ENCODE peak calls at places on chromosomes 1 and 21, in four cellular contexts. One of them, this sample, is unnamed.

GRCh38 chr1:154840557-154841176 is 29.4 kb downstream of the KCNN3 start:
- DNase-seq in BJ: no peak
- DNase-seq in activated T-cell treated with anti-CD3 and anti-CD28 coated beads for 1 hour: no peak
- DNase-seq in activated CD8-positive, alpha-beta memory T cell treated with anti-CD3 and anti-CD28 coated beads, Interleukin-2, amount 50 U/mL, for 48 hours: no peak
- DNase-seq in this sample: no peak

GRCh38 chr1:219699870-219700269 is 87.0 kb upstream of the ZC3H11B start:
- DNase-seq in activated CD8-positive, alpha-beta memory T cell treated with anti-CD3 and anti-CD28 coated beads, Interleukin-2, amount 50 U/mL, for 48 hours: no peak
- DNase-seq in activated T-cell treated with anti-CD3 and anti-CD28 coated beads for 1 hour: no peak
- DNase-seq in BJ: no peak
- DNase-seq in this sample: no peak

GRCh38 chr1:114756949-114757454 is 782 bp downstream of the CSDE1 start:
- DNase-seq in BJ: no peak
- DNase-seq in activated CD8-positive, alpha-beta memory T cell treated with anti-CD3 and anti-CD28 coated beads, Interleukin-2, amount 50 U/mL, for 48 hours: no peak
- DNase-seq in activated T-cell treated with anti-CD3 and anti-CD28 coated beads for 1 hour: no peak
- DNase-seq in this sample: no peak

GRCh38 chr1:217717959-217718358 is 86.8 kb downstream of the SPATA17 start:
- DNase-seq in activated T-cell treated with anti-CD3 and anti-CD28 coated beads for 1 hour: no peak
- DNase-seq in BJ: no peak
- DNase-seq in activated CD8-positive, alpha-beta memory T cell treated with anti-CD3 and anti-CD28 coated beads, Interleukin-2, amount 50 U/mL, for 48 hours: no peak
- DNase-seq in this sample: no peak

GRCh38 chr1:7375329-7375728 is 395.8 kb upstream of the VAMP3 start:
- DNase-seq in activated CD8-positive, alpha-beta memory T cell treated with anti-CD3 and anti-CD28 coated beads, Interleukin-2, amount 50 U/mL, for 48 hours: no peak
- DNase-seq in BJ: no peak
- DNase-seq in activated T-cell treated with anti-CD3 and anti-CD28 coated beads for 1 hour: no peak
- DNase-seq in this sample: no peak

GRCh38 chr1:162371611-162372010 is 5.0 kb downstream of the SPATA46 start:
- DNase-seq in activated CD8-positive, alpha-beta memory T cell treated with anti-CD3 and anti-CD28 coated beads, Interleukin-2, amount 50 U/mL, for 48 hours: no peak
- DNase-seq in activated T-cell treated with anti-CD3 and anti-CD28 coated beads for 1 hour: no peak
- DNase-seq in BJ: no peak
- DNase-seq in this sample: no peak

GRCh38 chr21:35400233-35400939 is 351.3 kb upstream of the RUNX1 start:
- DNase-seq in BJ: no peak
- DNase-seq in activated T-cell treated with anti-CD3 and anti-CD28 coated beads for 1 hour: no peak
- DNase-seq in activated CD8-positive, alpha-beta memory T cell treated with anti-CD3 and anti-CD28 coated beads, Interleukin-2, amount 50 U/mL, for 48 hours: no peak
- DNase-seq in this sample: no peak

GRCh38 chr1:221810406-221810805 is 68.5 kb upstream of the DUSP10 start:
- DNase-seq in BJ: no peak
- DNase-seq in activated T-cell treated with anti-CD3 and anti-CD28 coated beads for 1 hour: no peak
- DNase-seq in activated CD8-positive, alpha-beta memory T cell treated with anti-CD3 and anti-CD28 coated beads, Interleukin-2, amount 50 U/mL, for 48 hours: no peak
- DNase-seq in this sample: no peak

GRCh38 chr1:39617488-39618049 is 21.9 kb downstream of the HEYL start:
- DNase-seq in BJ: no peak
- DNase-seq in activated CD8-positive, alpha-beta memory T cell treated with anti-CD3 and anti-CD28 coated beads, Interleukin-2, amount 50 U/mL, for 48 hours: no peak
- DNase-seq in activated T-cell treated with anti-CD3 and anti-CD28 coated beads for 1 hour: no peak
- DNase-seq in this sample: no peak

GRCh38 chr1:13487143-13487868 is 26.5 kb downstream of the LRRC38 start:
- DNase-seq in BJ: no peak
- DNase-seq in activated T-cell treated with anti-CD3 and anti-CD28 coated beads for 1 hour: no peak
- DNase-seq in activated CD8-positive, alpha-beta memory T cell treated with anti-CD3 and anti-CD28 coated beads, Interleukin-2, amount 50 U/mL, for 48 hours: no peak
- DNase-seq in this sample: no peak

GRCh38 chr1:87327362-87328120 is 1.1 kb upstream of the LMO4 start:
- DNase-seq in activated CD8-positive, alpha-beta memory T cell treated with anti-CD3 and anti-CD28 coated beads, Interleukin-2, amount 50 U/mL, for 48 hours: no peak
- DNase-seq in BJ: no peak
- DNase-seq in activated T-cell treated with anti-CD3 and anti-CD28 coated beads for 1 hour: no peak
- DNase-seq in this sample: no peak

GRCh38 chr1:109636201-109636952 is 16.7 kb downstream of the AMPD2 start:
- DNase-seq in BJ: no peak
- DNase-seq in activated T-cell treated with anti-CD3 and anti-CD28 coated beads for 1 hour: no peak
- DNase-seq in activated CD8-positive, alpha-beta memory T cell treated with anti-CD3 and anti-CD28 coated beads, Interleukin-2, amount 50 U/mL, for 48 hours: no peak
- DNase-seq in this sample: no peak

GRCh38 chr1:164611754-164612642 is 53.0 kb downstream of the PBX1 start:
- DNase-seq in activated T-cell treated with anti-CD3 and anti-CD28 coated beads for 1 hour: no peak
- DNase-seq in BJ: no peak
- DNase-seq in activated CD8-positive, alpha-beta memory T cell treated with anti-CD3 and anti-CD28 coated beads, Interleukin-2, amount 50 U/mL, for 48 hours: no peak
- DNase-seq in this sample: no peak

GRCh38 chr1:93338426-93338825 is 7.3 kb upstream of the DR1 start:
- DNase-seq in activated T-cell treated with anti-CD3 and anti-CD28 coated beads for 1 hour: no peak
- DNase-seq in BJ: peak
- DNase-seq in activated CD8-positive, alpha-beta memory T cell treated with anti-CD3 and anti-CD28 coated beads, Interleukin-2, amount 50 U/mL, for 48 hours: no peak
- DNase-seq in this sample: no peak

GRCh38 chr1:29682171-29682917 is 446.0 kb downstream of the PTPRU start:
- DNase-seq in BJ: no peak
- DNase-seq in activated CD8-positive, alpha-beta memory T cell treated with anti-CD3 and anti-CD28 coated beads, Interleukin-2, amount 50 U/mL, for 48 hours: peak
- DNase-seq in activated T-cell treated with anti-CD3 and anti-CD28 coated beads for 1 hour: no peak
- DNase-seq in this sample: no peak

GRCh38 chr1:110616587-110616986 is 10.4 kb upstream of the KCNA2 start:
- DNase-seq in activated T-cell treated with anti-CD3 and anti-CD28 coated beads for 1 hour: no peak
- DNase-seq in activated CD8-positive, alpha-beta memory T cell treated with anti-CD3 and anti-CD28 coated beads, Interleukin-2, amount 50 U/mL, for 48 hours: peak
- DNase-seq in BJ: no peak
- DNase-seq in this sample: no peak

GRCh38 chr1:209633335-209633997 is 18.8 kb downstream of the LAMB3 start:
- DNase-seq in BJ: no peak
- DNase-seq in activated T-cell treated with anti-CD3 and anti-CD28 coated beads for 1 hour: no peak
- DNase-seq in activated CD8-positive, alpha-beta memory T cell treated with anti-CD3 and anti-CD28 coated beads, Interleukin-2, amount 50 U/mL, for 48 hours: no peak
- DNase-seq in this sample: no peak

GRCh38 chr1:205199931-205200299 is 11.6 kb downstream of the DSTYK start:
- DNase-seq in activated T-cell treated with anti-CD3 and anti-CD28 coated beads for 1 hour: no peak
- DNase-seq in activated CD8-positive, alpha-beta memory T cell treated with anti-CD3 and anti-CD28 coated beads, Interleukin-2, amount 50 U/mL, for 48 hours: no peak
- DNase-seq in BJ: no peak
- DNase-seq in this sample: no peak

GRCh38 chr1:53408755-53409129 is 50.5 kb upstream of the DMRTB1 start:
- DNase-seq in BJ: no peak
- DNase-seq in activated T-cell treated with anti-CD3 and anti-CD28 coated beads for 1 hour: no peak
- DNase-seq in activated CD8-positive, alpha-beta memory T cell treated with anti-CD3 and anti-CD28 coated beads, Interleukin-2, amount 50 U/mL, for 48 hours: no peak
- DNase-seq in this sample: no peak

GRCh38 chr1:69700770-69701169 is 133.0 kb downstream of the LRRC7 start:
- DNase-seq in activated T-cell treated with anti-CD3 and anti-CD28 coated beads for 1 hour: no peak
- DNase-seq in activated CD8-positive, alpha-beta memory T cell treated with anti-CD3 and anti-CD28 coated beads, Interleukin-2, amount 50 U/mL, for 48 hours: no peak
- DNase-seq in BJ: no peak
- DNase-seq in this sample: no peak

GRCh38 chr1:29835486-29836273 is 599.4 kb downstream of the PTPRU start:
- DNase-seq in activated CD8-positive, alpha-beta memory T cell treated with anti-CD3 and anti-CD28 coated beads, Interleukin-2, amount 50 U/mL, for 48 hours: peak
- DNase-seq in activated T-cell treated with anti-CD3 and anti-CD28 coated beads for 1 hour: no peak
- DNase-seq in BJ: no peak
- DNase-seq in this sample: no peak

GRCh38 chr1:228162286-228163003 is 3.2 kb upstream of the IBA57 start:
- DNase-seq in BJ: no peak
- DNase-seq in activated CD8-positive, alpha-beta memory T cell treated with anti-CD3 and anti-CD28 coated beads, Interleukin-2, amount 50 U/mL, for 48 hours: no peak
- DNase-seq in activated T-cell treated with anti-CD3 and anti-CD28 coated beads for 1 hour: no peak
- DNase-seq in this sample: no peak

GRCh38 chr1:119621714-119622113 is 26.4 kb downstream of the ZNF697 start:
- DNase-seq in activated T-cell treated with anti-CD3 and anti-CD28 coated beads for 1 hour: no peak
- DNase-seq in activated CD8-positive, alpha-beta memory T cell treated with anti-CD3 and anti-CD28 coated beads, Interleukin-2, amount 50 U/mL, for 48 hours: no peak
- DNase-seq in BJ: no peak
- DNase-seq in this sample: no peak

GRCh38 chr1:93585059-93585966 is 96.3 kb downstream of the BCAR3 start:
- DNase-seq in BJ: no peak
- DNase-seq in activated T-cell treated with anti-CD3 and anti-CD28 coated beads for 1 hour: no peak
- DNase-seq in activated CD8-positive, alpha-beta memory T cell treated with anti-CD3 and anti-CD28 coated beads, Interleukin-2, amount 50 U/mL, for 48 hours: no peak
- DNase-seq in this sample: no peak

GRCh38 chr1:212229654-212230053 is 55.6 kb upstream of the PPP2R5A start:
- DNase-seq in BJ: peak
- DNase-seq in activated CD8-positive, alpha-beta memory T cell treated with anti-CD3 and anti-CD28 coated beads, Interleukin-2, amount 50 U/mL, for 48 hours: no peak
- DNase-seq in activated T-cell treated with anti-CD3 and anti-CD28 coated beads for 1 hour: no peak
- DNase-seq in this sample: no peak